ENCODE peak calls at places on chromosomes 3 and 15, in ten cellular contexts. One of them, this sample, is unnamed.
A peak's percentile ranks its signal among the peaks of the same experiment; 100 is the strongest.

GRCh38 chr3:120169407-120169806 is 75.2 kb upstream of the GSK3B start:
- DNase-seq in neuronal stem cell: no peak
- DNase-seq in sigmoid colon: no peak
- DNase-seq in transverse colon: no peak
- DNase-seq in Peyer's patch: no peak
- DNase-seq in heart right ventricle: no peak
- DNase-seq in PC-3: no peak
- DNase-seq in uterus: no peak
- DNase-seq in ascending aorta: no peak
- DNase-seq in A549: no peak
- DNase-seq in this sample: no peak

GRCh38 chr3:95923496-95924210 is 890.7 kb upstream of the EPHA6 start:
- DNase-seq in PC-3: peak; percentile 64
- DNase-seq in Peyer's patch: peak; percentile 45
- DNase-seq in uterus: no peak
- DNase-seq in transverse colon: no peak
- DNase-seq in neuronal stem cell: no peak
- DNase-seq in sigmoid colon: no peak
- DNase-seq in ascending aorta: no peak
- DNase-seq in heart right ventricle: peak; percentile 78
- DNase-seq in A549: peak; percentile 32
- DNase-seq in this sample: peak; percentile 75

GRCh38 chr3:37052860-37053259 is 59.5 kb downstream of the MLH1 start:
- DNase-seq in Peyer's patch: no peak
- DNase-seq in heart right ventricle: no peak
- DNase-seq in uterus: no peak
- DNase-seq in ascending aorta: no peak
- DNase-seq in PC-3: no peak
- DNase-seq in transverse colon: no peak
- DNase-seq in neuronal stem cell: no peak
- DNase-seq in sigmoid colon: no peak
- DNase-seq in A549: no peak
- DNase-seq in this sample: no peak

GRCh38 chr15:68304611-68305337 is 27.2 kb downstream of the FEM1B start:
- DNase-seq in heart right ventricle: no peak
- DNase-seq in neuronal stem cell: no peak
- DNase-seq in A549: no peak
- DNase-seq in uterus: peak; percentile 13
- DNase-seq in sigmoid colon: no peak
- DNase-seq in PC-3: no peak
- DNase-seq in transverse colon: no peak
- DNase-seq in ascending aorta: no peak
- DNase-seq in Peyer's patch: peak; percentile 38
- DNase-seq in this sample: peak; percentile 40

GRCh38 chr15:92981333-92981732 is 81.2 kb downstream of the CHD2 start:
- DNase-seq in Peyer's patch: no peak
- DNase-seq in ascending aorta: no peak
- DNase-seq in PC-3: peak; percentile 94
- DNase-seq in heart right ventricle: no peak
- DNase-seq in uterus: no peak
- DNase-seq in sigmoid colon: no peak
- DNase-seq in A549: no peak
- DNase-seq in neuronal stem cell: no peak
- DNase-seq in transverse colon: no peak
- DNase-seq in this sample: no peak

GRCh38 chr3:128040041-128040440 is 12.2 kb upstream of the SEC61A1 start:
- DNase-seq in neuronal stem cell: no peak
- DNase-seq in ascending aorta: no peak
- DNase-seq in Peyer's patch: no peak
- DNase-seq in transverse colon: no peak
- DNase-seq in sigmoid colon: no peak
- DNase-seq in heart right ventricle: no peak
- DNase-seq in PC-3: no peak
- DNase-seq in A549: no peak
- DNase-seq in uterus: no peak
- DNase-seq in this sample: no peak

GRCh38 chr3:4820296-4821121 is 158.7 kb upstream of the BHLHE40 start:
- DNase-seq in A549: no peak
- DNase-seq in PC-3: no peak
- DNase-seq in uterus: no peak
- DNase-seq in ascending aorta: no peak
- DNase-seq in transverse colon: no peak
- DNase-seq in Peyer's patch: no peak
- DNase-seq in neuronal stem cell: no peak
- DNase-seq in sigmoid colon: no peak
- DNase-seq in heart right ventricle: no peak
- DNase-seq in this sample: no peak

GRCh38 chr3:72847282-72847681 is 963 bp downstream of the SHQ1 start:
- DNase-seq in neuronal stem cell: no peak
- DNase-seq in heart right ventricle: no peak
- DNase-seq in PC-3: no peak
- DNase-seq in transverse colon: no peak
- DNase-seq in Peyer's patch: no peak
- DNase-seq in uterus: no peak
- DNase-seq in ascending aorta: no peak
- DNase-seq in A549: no peak
- DNase-seq in sigmoid colon: no peak
- DNase-seq in this sample: no peak

GRCh38 chr3:123678108-123678511 is 93.3 kb upstream of the HACD2 start:
- DNase-seq in transverse colon: no peak
- DNase-seq in A549: no peak
- DNase-seq in ascending aorta: no peak
- DNase-seq in Peyer's patch: no peak
- DNase-seq in uterus: peak; percentile 71
- DNase-seq in heart right ventricle: no peak
- DNase-seq in PC-3: peak; percentile 52
- DNase-seq in sigmoid colon: no peak
- DNase-seq in neuronal stem cell: no peak
- DNase-seq in this sample: no peak

GRCh38 chr3:123683146-123683545 is 98.3 kb upstream of the HACD2 start:
- DNase-seq in uterus: no peak
- DNase-seq in neuronal stem cell: no peak
- DNase-seq in PC-3: no peak
- DNase-seq in transverse colon: no peak
- DNase-seq in sigmoid colon: no peak
- DNase-seq in Peyer's patch: no peak
- DNase-seq in heart right ventricle: no peak
- DNase-seq in ascending aorta: no peak
- DNase-seq in A549: no peak
- DNase-seq in this sample: no peak

GRCh38 chr3:123683755-123684154 is 98.9 kb upstream of the HACD2 start:
- DNase-seq in transverse colon: no peak
- DNase-seq in Peyer's patch: no peak
- DNase-seq in PC-3: no peak
- DNase-seq in sigmoid colon: no peak
- DNase-seq in uterus: no peak
- DNase-seq in A549: no peak
- DNase-seq in neuronal stem cell: no peak
- DNase-seq in ascending aorta: no peak
- DNase-seq in heart right ventricle: no peak
- DNase-seq in this sample: no peak

GRCh38 chr3:123684636-123685035 is 99.8 kb upstream of the HACD2 start:
- DNase-seq in neuronal stem cell: no peak
- DNase-seq in transverse colon: no peak
- DNase-seq in ascending aorta: no peak
- DNase-seq in heart right ventricle: no peak
- DNase-seq in uterus: no peak
- DNase-seq in PC-3: no peak
- DNase-seq in sigmoid colon: no peak
- DNase-seq in A549: no peak
- DNase-seq in Peyer's patch: no peak
- DNase-seq in this sample: no peak

DNA sequence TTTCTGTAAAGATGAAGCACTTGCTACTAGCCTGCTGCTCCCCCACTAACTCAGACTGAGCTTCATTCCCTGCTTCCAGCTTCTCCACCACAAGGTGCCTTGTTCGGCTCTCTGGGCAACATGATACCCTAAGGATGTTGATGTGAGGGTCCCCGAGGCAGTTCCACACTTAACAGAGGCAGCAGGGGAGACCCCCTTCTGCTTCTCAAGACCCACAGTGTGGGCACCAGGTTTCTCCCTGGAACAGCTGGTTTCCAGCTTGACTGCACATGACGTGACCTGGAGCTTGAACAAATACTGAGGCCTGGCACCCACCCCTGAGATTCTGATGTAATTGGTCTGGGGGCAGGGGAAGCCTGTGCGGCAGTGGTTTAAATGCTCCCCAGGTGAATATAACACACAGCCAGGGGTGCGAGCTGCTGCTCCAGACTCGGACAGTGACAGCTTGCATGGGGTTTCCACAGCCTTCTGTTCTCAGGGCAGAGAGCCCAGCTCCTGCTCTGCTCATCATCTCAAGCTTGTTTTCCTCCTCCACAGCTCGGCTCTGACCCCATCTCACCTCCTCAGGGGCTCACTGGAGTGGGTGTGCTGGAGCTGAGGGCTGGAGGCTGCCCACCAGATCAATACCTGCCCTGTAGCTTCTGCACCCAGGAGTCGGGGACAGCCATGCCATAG is 95.0 kb upstream of the HACD2 start:
- DNase-seq in Peyer's patch: no peak
- DNase-seq in heart right ventricle: no peak
- DNase-seq in transverse colon: no peak
- DNase-seq in uterus: peak; percentile 63
- DNase-seq in PC-3: no peak
- DNase-seq in A549: no peak
- DNase-seq in sigmoid colon: peak; percentile 86
- DNase-seq in neuronal stem cell: no peak
- DNase-seq in ascending aorta: no peak
- DNase-seq in this sample: no peak
- H3K4me1 ChIP-seq in Peyer's patch: no peaks in the 10 kb centered on the region
- H3K4me1 ChIP-seq in heart right ventricle: peaks cover 29% of the 10 kb centered on the region
- H3K4me1 ChIP-seq in transverse colon: peaks cover 7% of the 10 kb centered on the region
- H3K4me1 ChIP-seq in uterus: peaks cover 33% of the 10 kb centered on the region
- H3K4me1 ChIP-seq in PC-3: peaks cover 9% of the 10 kb centered on the region
- H3K4me1 ChIP-seq in A549: no peaks in the 10 kb centered on the region
- H3K4me1 ChIP-seq in sigmoid colon: peaks cover 100% of the 10 kb centered on the region
- H3K4me1 ChIP-seq in neuronal stem cell: no peaks in the 10 kb centered on the region
- H3K4me1 ChIP-seq in ascending aorta: peaks cover 66% of the 10 kb centered on the region
- H3K4me1 ChIP-seq in this sample: no peaks in the 10 kb centered on the region

GRCh38 chr3:39927479-39927878 is 118.1 kb downstream of the MYRIP start:
- DNase-seq in Peyer's patch: no peak
- DNase-seq in sigmoid colon: no peak
- DNase-seq in neuronal stem cell: no peak
- DNase-seq in transverse colon: no peak
- DNase-seq in A549: no peak
- DNase-seq in uterus: no peak
- DNase-seq in PC-3: no peak
- DNase-seq in heart right ventricle: no peak
- DNase-seq in ascending aorta: no peak
- DNase-seq in this sample: no peak
- H3K4me1 ChIP-seq in Peyer's patch: no peaks in the 10 kb centered on the region
- H3K4me1 ChIP-seq in sigmoid colon: no peaks in the 10 kb centered on the region
- H3K4me1 ChIP-seq in neuronal stem cell: no peaks in the 10 kb centered on the region
- H3K4me1 ChIP-seq in transverse colon: no peaks in the 10 kb centered on the region
- H3K4me1 ChIP-seq in A549: no peaks in the 10 kb centered on the region
- H3K4me1 ChIP-seq in uterus: no peaks in the 10 kb centered on the region
- H3K4me1 ChIP-seq in PC-3: no peaks in the 10 kb centered on the region
- H3K4me1 ChIP-seq in heart right ventricle: no peaks in the 10 kb centered on the region
- H3K4me1 ChIP-seq in ascending aorta: no peaks in the 10 kb centered on the region
- H3K4me1 ChIP-seq in this sample: no peaks in the 10 kb centered on the region

GRCh38 chr15:99210334-99210733 is 39.0 kb downstream of the TTC23 start:
- DNase-seq in transverse colon: no peak
- DNase-seq in neuronal stem cell: no peak
- DNase-seq in Peyer's patch: no peak
- DNase-seq in PC-3: no peak
- DNase-seq in ascending aorta: no peak
- DNase-seq in sigmoid colon: peak; percentile 76
- DNase-seq in A549: no peak
- DNase-seq in uterus: no peak
- DNase-seq in heart right ventricle: no peak
- DNase-seq in this sample: no peak

GRCh38 chr15:99209326-99209725 is 40.1 kb downstream of the TTC23 start:
- DNase-seq in Peyer's patch: no peak
- DNase-seq in sigmoid colon: no peak
- DNase-seq in neuronal stem cell: no peak
- DNase-seq in transverse colon: no peak
- DNase-seq in ascending aorta: no peak
- DNase-seq in A549: no peak
- DNase-seq in heart right ventricle: peak; percentile 27
- DNase-seq in uterus: no peak
- DNase-seq in PC-3: no peak
- DNase-seq in this sample: no peak

GRCh38 chr15:99213187-99213811 is 36.1 kb downstream of the TTC23 start:
- DNase-seq in transverse colon: peak; percentile 80
- DNase-seq in A549: peak; percentile 72
- DNase-seq in sigmoid colon: peak; percentile 94
- DNase-seq in neuronal stem cell: peak; percentile 42
- DNase-seq in PC-3: peak; percentile 78
- DNase-seq in ascending aorta: peak; percentile 18
- DNase-seq in uterus: peak; percentile 79
- DNase-seq in heart right ventricle: peak; percentile 84
- DNase-seq in Peyer's patch: peak; percentile 88
- DNase-seq in this sample: peak; percentile 83

GRCh38 chr15:99212401-99212800 is 37.0 kb downstream of the TTC23 start:
- DNase-seq in Peyer's patch: no peak
- DNase-seq in A549: peak; percentile 14
- DNase-seq in ascending aorta: no peak
- DNase-seq in transverse colon: peak; percentile 18
- DNase-seq in PC-3: no peak
- DNase-seq in uterus: peak; percentile 49
- DNase-seq in neuronal stem cell: no peak
- DNase-seq in sigmoid colon: peak; percentile 91
- DNase-seq in heart right ventricle: peak; percentile 35
- DNase-seq in this sample: peak; percentile 36

DNA sequence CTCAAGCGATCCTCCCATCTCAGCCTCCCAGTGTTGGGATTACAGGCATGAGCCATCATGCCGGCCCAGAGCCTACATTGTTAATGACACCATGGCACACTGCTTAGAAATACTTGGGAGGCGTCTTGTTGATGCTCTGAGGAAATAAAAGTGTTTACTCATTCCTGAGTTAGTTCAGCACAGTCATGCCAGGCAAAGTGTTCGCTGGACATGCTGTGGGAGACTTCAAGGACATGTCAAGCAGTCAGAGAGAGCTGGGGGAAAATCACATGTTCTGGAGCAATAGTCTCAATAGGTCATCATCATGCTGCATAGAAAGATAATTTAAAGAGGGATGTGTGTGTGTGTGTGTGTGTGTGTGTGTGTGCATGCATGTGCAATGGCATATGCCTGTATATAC is 37.5 kb downstream of the TTC23 start:
- DNase-seq in heart right ventricle: no peak
- DNase-seq in Peyer's patch: no peak
- DNase-seq in ascending aorta: no peak
- DNase-seq in neuronal stem cell: no peak
- DNase-seq in PC-3: no peak
- DNase-seq in uterus: no peak
- DNase-seq in sigmoid colon: no peak
- DNase-seq in transverse colon: no peak
- DNase-seq in A549: peak; percentile 51
- DNase-seq in this sample: peak; percentile 13
- H3K4me1 ChIP-seq in heart right ventricle: peaks cover 21% of the 10 kb centered on the region
- H3K4me1 ChIP-seq in Peyer's patch: no peaks in the 10 kb centered on the region
- H3K4me1 ChIP-seq in ascending aorta: no peaks in the 10 kb centered on the region
- H3K4me1 ChIP-seq in neuronal stem cell: no peaks in the 10 kb centered on the region
- H3K4me1 ChIP-seq in PC-3: no peaks in the 10 kb centered on the region
- H3K4me1 ChIP-seq in uterus: no peaks in the 10 kb centered on the region
- H3K4me1 ChIP-seq in sigmoid colon: peaks cover 59% of the 10 kb centered on the region
- H3K4me1 ChIP-seq in transverse colon: no peaks in the 10 kb centered on the region
- H3K4me1 ChIP-seq in A549: peaks cover 16% of the 10 kb centered on the region
- H3K4me1 ChIP-seq in this sample: no peaks in the 10 kb centered on the region

GRCh38 chr15:34336333-34336732 is 1.2 kb downstream of the SLC12A6 start:
- DNase-seq in PC-3: no peak
- DNase-seq in neuronal stem cell: no peak
- DNase-seq in Peyer's patch: peak; percentile 61
- DNase-seq in A549: no peak
- DNase-seq in ascending aorta: no peak
- DNase-seq in heart right ventricle: no peak
- DNase-seq in transverse colon: peak; percentile 24
- DNase-seq in sigmoid colon: no peak
- DNase-seq in uterus: no peak
- DNase-seq in this sample: no peak

GRCh38 chr15:34336947-34337556 is 529 bp downstream of the SLC12A6 start:
- DNase-seq in heart right ventricle: no peak
- DNase-seq in sigmoid colon: peak; percentile 73
- DNase-seq in A549: no peak
- DNase-seq in neuronal stem cell: no peak
- DNase-seq in PC-3: no peak
- DNase-seq in ascending aorta: no peak
- DNase-seq in Peyer's patch: peak; percentile 67
- DNase-seq in uterus: no peak
- DNase-seq in transverse colon: peak; percentile 35
- DNase-seq in this sample: no peak

GRCh38 chr15:34335176-34335575 is 2.4 kb downstream of the SLC12A6 start:
- DNase-seq in sigmoid colon: no peak
- DNase-seq in transverse colon: no peak
- DNase-seq in uterus: no peak
- DNase-seq in Peyer's patch: no peak
- DNase-seq in heart right ventricle: no peak
- DNase-seq in neuronal stem cell: no peak
- DNase-seq in A549: no peak
- DNase-seq in PC-3: peak; percentile 67
- DNase-seq in ascending aorta: no peak
- DNase-seq in this sample: no peak

GRCh38 chr15:34337557-34338306 is at the start of gene SLC12A6:
- DNase-seq in PC-3: peak; percentile 95
- DNase-seq in uterus: peak; percentile 90
- DNase-seq in A549: peak; percentile 91
- DNase-seq in neuronal stem cell: peak; percentile 89
- DNase-seq in transverse colon: peak; percentile 94
- DNase-seq in Peyer's patch: peak; percentile 96
- DNase-seq in ascending aorta: peak; percentile 59
- DNase-seq in heart right ventricle: peak; percentile 89
- DNase-seq in sigmoid colon: peak; percentile 94
- DNase-seq in this sample: peak; percentile 96

DNA sequence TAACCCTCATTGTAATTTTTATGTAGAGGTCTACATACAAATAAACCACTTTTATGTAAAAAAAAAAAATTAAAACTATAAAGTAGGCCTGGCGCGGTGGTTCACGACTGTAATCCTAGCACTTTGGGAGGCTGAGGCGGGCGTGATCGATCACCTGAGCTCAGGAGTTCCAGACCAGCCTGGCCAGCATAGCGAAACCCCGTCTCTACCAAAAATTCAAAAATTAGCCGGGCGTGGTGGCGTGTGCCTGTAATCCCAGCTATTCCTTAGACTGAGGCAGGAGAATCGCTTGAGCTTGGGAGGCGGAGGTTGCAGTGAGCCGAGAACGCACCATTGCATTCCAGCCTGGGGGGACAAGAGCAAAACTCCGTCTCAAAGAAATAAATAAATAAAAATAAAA is 766 bp upstream of the SLC12A6 start:
- DNase-seq in Peyer's patch: no peak
- DNase-seq in transverse colon: no peak
- DNase-seq in ascending aorta: no peak
- DNase-seq in neuronal stem cell: no peak
- DNase-seq in uterus: no peak
- DNase-seq in sigmoid colon: no peak
- DNase-seq in heart right ventricle: no peak
- DNase-seq in A549: no peak
- DNase-seq in PC-3: no peak
- DNase-seq in this sample: no peak
- H3K4me1 ChIP-seq in Peyer's patch: no peaks in the 10 kb centered on the region
- H3K4me1 ChIP-seq in transverse colon: peaks cover 4% of the 10 kb centered on the region
- H3K4me1 ChIP-seq in ascending aorta: peaks cover 22% of the 10 kb centered on the region
- H3K4me1 ChIP-seq in neuronal stem cell: peaks cover 8% of the 10 kb centered on the region
- H3K4me1 ChIP-seq in uterus: peaks cover 10% of the 10 kb centered on the region
- H3K4me1 ChIP-seq in sigmoid colon: peaks cover 47% of the 10 kb centered on the region
- H3K4me1 ChIP-seq in heart right ventricle: peaks cover 62% of the 10 kb centered on the region
- H3K4me1 ChIP-seq in A549: peaks cover 15% of the 10 kb centered on the region
- H3K4me1 ChIP-seq in PC-3: peaks cover 67% of the 10 kb centered on the region
- H3K4me1 ChIP-seq in this sample: peaks cover 7% of the 10 kb centered on the region

This sample was measured in hepatocyte.